ENCODE peak calls at places on chromosomes 2 and 18, in five cellular contexts. K is endothelial cell of umbilical vein, M is transverse colon, U is adrenal gland, B is heart left ventricle. H is an unnamed sample.

GRCh38 chr2:157903051-157903625 is 27.0 kb upstream of the ACVR1 start:
- DNase-seq in K (no peak), U (no peak), M (no peak), B (no peak), H (no peak)

GRCh38 chr18:74190086-74190485 is 41.8 kb downstream of the TIMM21 start:
- DNase-seq in U (no peak), K (no peak), M (no peak), B (no peak), H (no peak)

GRCh38 chr2:133579295-133579694 is 11.0 kb upstream of the NCKAP5 start:
- DNase-seq in K (peak), B (peak), M (peak), U (peak), H (no peak)

GRCh38 chr18:6088432-6088831 is 193.1 kb upstream of the TMEM200C start:
- DNase-seq in B (no peak), U (no peak), K (no peak), M (no peak), H (no peak)

GRCh38 chr2:240455227-240455718 is 19.8 kb downstream of the GPC1 start:
- DNase-seq in K (no peak), M (no peak), U (peak), B (no peak), H (no peak)

GRCh38 chr18:74396252-74397204 is 60.6 kb downstream of the DIPK1C start:
- DNase-seq in M (no peak), U (no peak), B (no peak), K (no peak), H (no peak)

GRCh38 chr2:10665833-10666232 is 23.9 kb downstream of the NOL10 start:
- DNase-seq in K (no peak), B (no peak), M (no peak), U (no peak), H (no peak)

GRCh38 chr2:100625731-100626130 is 62.9 kb downstream of the PDCL3 start:
- DNase-seq in U (no peak), M (no peak), K (no peak), B (no peak), H (no peak)

GRCh38 chr2:40371525-40372277 is 80.2 kb downstream of the SLC8A1 start:
- DNase-seq in B (peak), U (peak), K (no peak), M (peak), H (no peak)

GRCh38 chr2:109208071-109208950 is 79.3 kb downstream of the SH3RF3 start:
- DNase-seq in M (no peak), K (no peak), U (no peak), B (no peak), H (no peak)

GRCh38 chr2:239193925-239194687 is 206.7 kb downstream of the HDAC4 start:
- DNase-seq in U (peak), B (no peak), K (no peak), M (no peak), H (peak)

GRCh38 chr2:42999856-43000241 is 207.5 kb upstream of the HAAO start:
- DNase-seq in B (no peak), M (peak), U (no peak), K (no peak), H (no peak)

GRCh38 chr2:54306561-54306960 is 50.5 kb upstream of the TSPYL6 start:
- DNase-seq in K (no peak), M (no peak), U (no peak), B (no peak), H (no peak)

GRCh38 chr2:141041281-141041680 is 1089.5 kb downstream of the LRP1B start:
- DNase-seq in U (no peak), M (no peak), B (no peak), K (peak), H (no peak)

GRCh38 chr2:212580117-212580516 is 41.5 kb upstream of the ERBB4 start:
- DNase-seq in U (no peak), M (no peak), B (no peak), K (no peak), H (no peak)

GRCh38 chr2:151851761-151852160 is 23.5 kb upstream of the ARL5A start:
- DNase-seq in U (no peak), M (no peak), B (no peak), K (no peak), H (no peak)

GRCh38 chr2:209868595-209868994 is 97.0 kb downstream of the UNC80 start:
- DNase-seq in U (no peak), M (no peak), B (no peak), K (no peak), H (no peak)

GRCh38 chr2:217105733-217106649 is 246.1 kb upstream of the TNP1 start:
- DNase-seq in B (no peak), K (peak), U (no peak), M (no peak), H (no peak)

GRCh38 chr2:127701651-127702394 is 526 bp downstream of the SFT2D3 start:
- DNase-seq in B (peak), M (peak), U (peak), K (peak), H (peak)
- TF ChIP-seq POLR2A in B (no peak), M (peak), U (no peak), K (no peak), H (no peak)

DNA sequence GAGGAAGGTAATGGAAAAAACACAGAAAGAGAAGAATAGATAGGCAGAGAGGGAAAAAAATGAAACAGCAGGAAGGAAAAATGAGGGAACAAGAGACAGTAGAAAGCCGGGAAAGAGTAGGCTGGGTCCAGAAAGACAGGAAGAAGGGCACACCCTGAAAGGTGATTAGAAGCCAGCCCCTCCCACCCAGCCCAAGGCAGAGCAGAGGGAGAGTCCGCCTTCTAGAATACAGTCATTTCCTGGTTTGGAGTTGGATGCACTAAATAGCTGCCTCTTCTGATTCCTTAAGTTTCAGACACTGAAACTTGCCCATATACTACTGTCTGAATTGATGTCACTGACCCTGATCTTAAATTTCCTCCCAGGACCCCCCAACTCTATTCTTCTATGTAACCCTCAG is 17.9 kb upstream of the DSG3 start:
- DNase-seq in B (no peak), K (no peak), M (peak), U (no peak), H (no peak)
- TF ChIP-seq CTCF in B (no peak), K (no peak), M (no peak), U (no peak), H (no peak)

GRCh38 chr2:61018319-61018750 is 280 bp upstream of the PUS10 start:
- DNase-seq in B (no peak), U (no peak), M (no peak), K (no peak), H (no peak)

GRCh38 chr2:61017003-61017555 is 441 bp upstream of the PEX13 start:
- DNase-seq in M (peak), B (peak), U (peak), K (no peak), H (peak)

GRCh38 chr2:61018798-61019197 is 743 bp upstream of the PUS10 start:
- DNase-seq in U (no peak), M (no peak), K (no peak), B (no peak), H (no peak)

GRCh38 chr2:61016392-61017002 is 1.0 kb upstream of the PEX13 start:
- DNase-seq in K (peak), M (no peak), B (no peak), U (no peak), H (no peak)

GRCh38 chr2:61017556-61018318 is at the start of the genes PEX13 and PUS10:
- DNase-seq in M (peak), U (peak), K (peak), B (peak), H (peak)
- TF ChIP-seq POLR2A in M (peak), U (peak), K (no peak), B (no peak), H (peak)

DNA sequence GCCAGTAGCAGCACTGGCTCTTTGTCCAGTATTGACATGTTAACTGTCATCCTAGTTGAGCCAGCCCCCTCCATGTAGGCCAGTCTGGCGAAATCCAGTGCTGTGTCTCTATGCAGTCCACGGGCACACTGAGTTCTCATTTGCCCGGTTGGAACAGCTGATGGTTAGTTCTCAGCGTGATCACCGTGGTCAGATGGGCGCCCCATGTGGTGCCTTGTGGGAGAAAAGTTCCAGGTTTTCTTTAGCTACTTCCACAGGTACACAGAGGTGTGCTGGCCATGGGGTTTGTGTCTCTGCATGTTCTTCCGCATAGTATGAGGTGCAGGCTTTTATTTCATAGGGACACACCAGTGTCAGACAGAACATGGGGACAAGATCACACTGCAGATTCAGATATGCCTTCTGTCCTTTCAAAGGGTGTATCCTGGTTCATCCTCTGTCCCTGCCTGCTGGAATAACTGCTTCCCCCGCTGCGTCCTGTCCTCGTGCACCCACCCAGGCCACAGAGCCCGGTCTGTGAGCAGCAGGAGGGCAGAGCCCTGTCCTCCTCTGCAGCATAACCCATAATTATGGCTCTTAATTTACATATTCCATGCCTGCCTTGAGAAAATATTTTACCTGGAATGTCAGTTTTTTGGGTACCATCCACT is 334.1 kb downstream of the GBX2 start:
- DNase-seq in U (no peak), M (no peak), K (no peak), B (no peak), H (no peak)
- TF ChIP-seq CTCF in U (no peak), M (no peak), K (no peak), B (no peak), H (no peak)

GRCh38 chr2:2243666-2244065 is 87.4 kb downstream of the MYT1L start:
- DNase-seq in B (no peak), M (no peak), U (no peak), K (no peak), H (no peak)

GRCh38 chr2:2233171-2233826 is 97.8 kb downstream of the MYT1L start:
- DNase-seq in K (no peak), U (no peak), M (no peak), B (no peak), H (no peak)

GRCh38 chr2:2234398-2234797 is 96.7 kb downstream of the MYT1L start:
- DNase-seq in U (no peak), B (no peak), M (no peak), K (no peak), H (no peak)

GRCh38 chr2:2237563-2237962 is 93.5 kb downstream of the MYT1L start:
- DNase-seq in K (no peak), M (no peak), U (no peak), B (no peak), H (no peak)

GRCh38 chr2:2238726-2239269 is 92.3 kb downstream of the MYT1L start:
- DNase-seq in K (no peak), M (no peak), B (no peak), U (no peak), H (no peak)
- TF ChIP-seq POLR2A in K (no peak), M (no peak), B (no peak), U (no peak), H (no peak)

GRCh38 chr2:132496566-132496965 is 80.0 kb downstream of the GPR39 start:
- DNase-seq in K (no peak), M (no peak), B (no peak), U (no peak), H (no peak)

DNA sequence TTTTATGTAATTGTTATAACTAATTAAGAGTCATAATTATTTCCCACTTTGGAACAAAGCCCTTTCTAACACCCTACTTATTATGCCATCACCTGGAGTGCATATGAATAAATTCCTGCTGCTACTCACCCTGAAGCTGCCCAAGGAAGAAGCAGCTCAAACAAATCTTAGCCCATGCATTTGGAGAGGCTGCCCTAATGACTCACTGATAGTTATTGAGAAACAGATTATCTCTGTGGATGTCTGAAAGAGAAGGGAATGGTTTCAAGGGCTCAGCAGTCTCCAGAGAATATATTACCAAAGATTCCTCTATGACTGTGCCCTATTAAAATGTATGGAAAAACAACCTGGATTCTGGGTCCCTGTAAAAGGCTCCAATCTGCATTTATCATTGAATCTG is 81.0 kb downstream of the GPR39 start:
- DNase-seq in B (no peak), M (no peak), U (no peak), K (no peak), H (no peak)
- TF ChIP-seq CTCF in B (no peak), M (no peak), U (no peak), K (no peak), H (no peak)

GRCh38 chr2:102618452-102619413 is 620 bp upstream of the SLC9A2 start:
- DNase-seq in M (peak), U (peak), B (peak), K (peak), H (no peak)
- TF ChIP-seq POLR2A in M (no peak), U (no peak), B (no peak), K (no peak), H (no peak)

GRCh38 chr2:18156002-18156401 is 277.5 kb downstream of the KCNS3 start:
- DNase-seq in K (no peak), U (no peak), M (no peak), B (no peak), H (no peak)

GRCh38 chr2:18154259-18154658 is 275.8 kb downstream of the KCNS3 start:
- DNase-seq in K (no peak), M (no peak), U (no peak), B (no peak), H (no peak)

GRCh38 chr2:18153741-18154140 is 275.3 kb downstream of the KCNS3 start:
- DNase-seq in K (no peak), M (no peak), U (no peak), B (no peak), H (no peak)

GRCh38 chr2:18156421-18156820 is 278.0 kb downstream of the KCNS3 start:
- DNase-seq in B (no peak), M (no peak), K (no peak), U (no peak), H (no peak)

DNA sequence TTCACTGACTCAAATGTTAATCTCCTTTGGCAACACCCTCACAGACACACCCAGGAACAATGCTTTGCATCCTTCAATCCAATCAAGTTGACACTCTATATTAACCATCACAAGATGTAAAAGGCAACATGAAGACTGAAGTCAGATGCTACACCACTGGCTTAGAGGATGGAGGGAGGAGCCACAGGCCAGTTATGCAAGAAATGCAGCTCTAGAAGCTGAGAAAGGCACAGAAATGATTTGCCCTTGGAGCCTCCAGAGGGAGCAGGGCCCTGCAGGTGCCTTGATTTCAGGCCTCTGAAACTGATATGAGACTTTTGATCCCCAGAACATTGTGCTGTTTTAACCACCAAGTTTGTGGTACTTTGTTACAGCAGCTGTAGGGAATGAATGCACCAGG is 276.3 kb downstream of the KCNS3 start:
- DNase-seq in K (no peak), U (no peak), M (no peak), B (no peak), H (no peak)
- TF ChIP-seq CTCF in K (no peak), U (no peak), M (no peak), B (no peak), H (no peak)

DNA sequence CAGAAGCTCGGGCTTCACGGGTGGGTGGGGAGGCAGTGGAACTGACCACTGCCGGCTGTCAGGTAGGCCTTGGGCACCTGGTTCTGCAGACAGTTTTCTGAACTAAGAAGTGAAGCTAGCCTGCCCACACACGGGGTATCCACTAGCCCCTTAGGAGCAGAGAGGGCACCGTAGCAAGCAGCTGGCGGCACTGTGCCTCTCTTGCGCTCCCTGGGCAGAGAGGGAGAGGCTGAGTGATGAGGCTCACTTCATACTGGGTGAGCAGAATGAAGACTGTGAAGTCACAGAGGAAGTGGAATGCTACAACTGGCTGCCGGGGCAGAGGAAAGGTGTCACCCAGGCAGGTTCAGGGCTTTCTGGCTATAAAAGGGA is 753 bp downstream of the ITPRIPL1 start:
- DNase-seq in U (no peak), B (no peak), K (no peak), M (peak), H (no peak)
- TF ChIP-seq POLR2A in U (no peak), B (no peak), K (no peak), M (peak), H (no peak)

H was measured in breast epithelium.